ENCODE peak calls at places on chromosome 2, in seven cellular contexts. W is brain microvascular endothelial cell; C is upper lobe of left lung; N is breast epithelium; Q is CD4-positive, alpha-beta T cell; Y is lower lobe of right lung; G is vagina. V is an unnamed sample.

GRCh38 chr2:131041402-131042160 is 51.7 kb downstream of the FAM168B start:
- DNase-seq in Q (no peak), W (no peak), Y (peak), C (no peak), N (no peak), G (no peak), V (no peak)

GRCh38 chr2:57097855-57098254 is 914.1 kb downstream of the CCDC85A start:
- DNase-seq in G (no peak), W (no peak), Q (no peak), C (no peak), Y (no peak), N (no peak), V (no peak)

GRCh38 chr2:237490009-237490804 is 3.2 kb downstream of the MLPH start:
- DNase-seq in C (peak), Y (no peak), G (no peak), W (no peak), Q (no peak), N (no peak), V (no peak)

GRCh38 chr2:109382236-109382930 is 231.4 kb downstream of the SEPTIN10 start:
- DNase-seq in N (peak), G (no peak), Q (no peak), Y (no peak), W (no peak), C (peak), V (no peak)

GRCh38 chr2:163414121-163414520 is 321.7 kb downstream of the FIGN start:
- DNase-seq in Y (no peak), C (no peak), W (no peak), G (no peak), N (no peak), Q (no peak), V (no peak)

GRCh38 chr2:9135804-9136558 is 70.6 kb upstream of the ASAP2 start:
- DNase-seq in C (no peak), W (peak), Q (no peak), G (no peak), Y (no peak), N (no peak), V (no peak)

GRCh38 chr2:166239548-166239947 is 111.7 kb upstream of the SCN1A start:
- DNase-seq in W (peak), Q (no peak), G (no peak), Y (no peak), N (no peak), C (no peak), V (no peak)

GRCh38 chr2:8652774-8653426 is 29.0 kb upstream of the ID2 start:
- DNase-seq in W (no peak), Y (no peak), N (no peak), Q (no peak), G (no peak), C (no peak), V (no peak)

GRCh38 chr2:222715729-222716128 is 44.3 kb downstream of the MOGAT1 start:
- DNase-seq in Y (no peak), Q (no peak), W (no peak), N (no peak), G (no peak), C (no peak), V (no peak)

GRCh38 chr2:230358305-230358704 is 31.3 kb downstream of the SP140L start:
- DNase-seq in Q (no peak), Y (no peak), W (no peak), N (no peak), G (no peak), C (no peak), V (no peak)

GRCh38 chr2:54482725-54483124 is 26.6 kb downstream of the SPTBN1 start:
- DNase-seq in Q (no peak), W (peak), G (no peak), C (no peak), N (no peak), Y (no peak), V (no peak)

GRCh38 chr2:102185347-102185746 is 1.5 kb upstream of the IL1RL2 start:
- DNase-seq in Y (no peak), Q (no peak), W (peak), G (no peak), N (no peak), C (no peak), V (no peak)

GRCh38 chr2:241272722-241273551 is 42.5 kb downstream of the HDLBP start:
- DNase-seq in Q (peak), C (peak), G (peak), Y (peak), W (peak), N (no peak), V (peak)

GRCh38 chr2:118658581-118659248 is 188.7 kb downstream of the EN1 start:
- DNase-seq in C (no peak), Q (no peak), Y (no peak), G (no peak), N (no peak), W (no peak), V (no peak)

GRCh38 chr2:118665784-118666529 is 181.5 kb downstream of the EN1 start:
- DNase-seq in G (no peak), Y (no peak), N (no peak), W (peak), Q (no peak), C (no peak), V (no peak)

GRCh38 chr2:118657451-118657850 is 190.0 kb downstream of the EN1 start:
- DNase-seq in N (no peak), Q (no peak), Y (no peak), G (no peak), W (no peak), C (no peak), V (no peak)

GRCh38 chr2:118661184-118661583 is 186.3 kb downstream of the EN1 start:
- DNase-seq in C (no peak), N (no peak), Y (no peak), G (no peak), W (no peak), Q (no peak), V (no peak)
- TF ChIP-seq CTCF in C (no peak), N (no peak), Y (no peak), G (no peak), W (peak), Q (no peak), V (no peak)

GRCh38 chr2:232523682-232524597 is 2.0 kb upstream of the CHRND start:
- DNase-seq in G (no peak), N (no peak), Y (no peak), Q (no peak), W (no peak), C (no peak), V (no peak)
- TF ChIP-seq CTCF in G (no peak), N (no peak), Y (no peak), Q (no peak), W (peak), C (no peak), V (peak)

DNA sequence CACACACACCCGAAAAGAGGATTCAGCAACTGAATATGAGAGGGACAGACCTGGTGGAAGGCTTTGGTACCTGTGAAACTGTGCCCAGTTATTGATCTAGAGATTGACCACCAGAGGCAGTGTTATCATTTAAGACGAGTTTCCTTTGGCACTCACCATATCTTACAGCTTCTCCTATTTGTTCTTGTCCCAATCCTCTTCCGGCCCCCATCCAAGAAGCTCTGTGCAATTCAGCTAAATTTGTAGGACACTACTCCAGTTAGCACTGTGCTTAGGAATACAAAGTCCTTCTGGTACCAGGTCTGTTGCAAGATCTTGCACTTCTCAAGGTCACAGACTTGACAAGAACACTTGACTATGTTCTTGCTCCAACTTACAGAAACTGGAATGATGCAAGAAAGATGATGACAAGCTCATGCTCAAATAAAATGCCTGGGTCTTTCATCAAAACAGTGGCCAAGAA is 177.7 kb downstream of the TMEM247 start:
- DNase-seq in G (peak), W (no peak), Q (no peak), N (no peak), C (peak), Y (no peak), V (peak)
- TF ChIP-seq CTCF in G (peak), W (peak), Q (peak), N (peak), C (peak), Y (peak), V (peak)

GRCh38 chr2:112032615-112033457 is 22.2 kb upstream of the TMEM87B start:
- DNase-seq in C (peak), Q (no peak), Y (no peak), G (no peak), N (no peak), W (peak), V (no peak)
- TF ChIP-seq CTCF in C (no peak), Q (no peak), Y (no peak), G (no peak), N (no peak), W (peak), V (peak)

GRCh38 chr2:41695714-41696113 is 352.1 kb upstream of the PKDCC start:
- DNase-seq in C (no peak), N (no peak), Q (no peak), Y (no peak), W (no peak), G (no peak), V (no peak)
- TF ChIP-seq CTCF in C (no peak), N (no peak), Q (no peak), Y (no peak), W (peak), G (no peak), V (no peak)

DNA sequence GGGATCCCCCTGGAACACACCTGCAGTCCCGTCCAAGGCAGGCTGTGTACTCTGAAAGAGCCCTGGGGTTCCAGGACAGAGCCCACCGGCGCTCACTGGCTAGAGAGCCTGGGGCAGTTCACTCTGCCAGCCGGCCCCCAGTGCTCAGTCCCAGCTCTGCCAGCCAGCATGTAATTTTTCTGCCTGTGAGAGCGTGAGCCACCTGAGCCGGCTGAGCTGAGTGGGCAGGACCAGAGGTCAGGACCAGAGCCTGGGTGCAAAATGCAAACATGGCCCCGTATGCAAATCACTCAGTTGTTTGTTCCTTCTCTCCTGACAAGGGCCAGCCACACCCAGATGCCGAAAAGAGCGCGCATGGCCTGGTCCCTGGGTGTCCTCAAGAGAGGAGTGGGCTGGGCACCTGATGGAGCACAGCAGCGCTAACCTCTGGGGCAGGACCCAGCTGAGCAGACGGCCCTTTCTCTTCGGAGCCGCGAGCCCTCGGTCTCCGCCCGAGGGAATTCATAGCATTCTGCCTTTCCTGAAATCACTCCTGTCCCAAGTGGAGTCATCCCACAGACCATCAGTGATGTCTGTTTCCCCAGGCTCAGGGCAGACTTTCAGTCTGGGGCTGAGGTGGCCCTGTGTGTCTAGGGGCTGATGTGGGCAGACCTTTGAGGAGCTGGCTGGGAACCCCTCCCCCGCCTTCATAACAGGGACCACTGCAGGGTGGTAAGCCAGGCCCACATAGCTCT is 36.5 kb upstream of the PTMA start:
- DNase-seq in N (no peak), W (no peak), C (peak), Y (peak), G (peak), Q (no peak), V (peak)
- TF ChIP-seq CTCF in N (no peak), W (no peak), C (peak), Y (no peak), G (no peak), Q (no peak), V (no peak)

DNA sequence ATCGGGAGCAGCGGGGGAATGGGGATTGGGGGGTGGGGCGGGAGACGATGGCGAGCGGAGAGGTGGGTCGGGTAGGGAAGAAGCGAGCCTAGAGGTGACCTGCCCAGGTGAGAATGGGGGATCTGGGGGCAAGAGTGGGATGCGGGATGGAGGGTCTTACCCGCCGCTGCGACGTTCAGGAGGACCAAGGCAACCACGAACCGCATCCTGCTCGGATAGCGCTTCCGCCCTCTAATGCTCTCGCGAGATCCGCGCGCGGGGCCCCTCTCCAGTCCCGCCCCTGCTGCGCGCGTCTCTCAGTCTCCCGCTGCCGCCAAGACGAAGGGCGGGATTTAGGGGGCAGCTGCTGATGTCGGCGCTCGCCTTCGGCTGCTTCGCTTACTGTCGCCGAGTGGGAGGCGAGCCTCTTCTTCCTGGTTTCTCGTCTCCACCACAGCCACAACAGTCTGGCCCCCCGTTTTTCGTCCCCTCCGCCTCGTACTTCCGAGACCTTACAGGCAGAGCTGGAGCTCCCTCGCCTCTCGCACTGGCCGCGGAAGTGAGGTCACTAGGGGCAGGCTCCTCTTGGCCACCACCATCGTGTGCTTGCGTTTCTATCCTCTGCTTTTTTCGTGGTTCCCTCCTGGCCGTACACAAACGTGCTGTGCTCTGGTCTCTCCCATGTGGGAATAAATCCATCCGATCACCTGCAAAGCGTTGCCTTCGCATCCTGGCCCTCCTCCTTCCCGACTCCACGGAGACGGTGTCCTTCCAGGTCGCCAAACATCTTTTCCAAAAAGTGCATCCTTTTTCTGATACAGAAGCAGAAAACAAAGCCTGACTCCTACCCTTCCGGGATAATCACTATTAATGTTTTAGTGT is at the start of gene TGOLN2:
- DNase-seq in Q (peak), G (peak), Y (peak), C (peak), W (peak), N (peak), V (peak)
- TF ChIP-seq CTCF in Q (no peak), G (no peak), Y (no peak), C (no peak), W (peak), N (peak), V (no peak)

GRCh38 chr2:111194835-111195621 is 74.3 kb downstream of the BCL2L11 start:
- DNase-seq in Q (no peak), Y (no peak), N (no peak), W (peak), C (no peak), G (peak), V (peak)
- TF ChIP-seq CTCF in Q (no peak), Y (no peak), N (no peak), W (peak), C (no peak), G (no peak), V (no peak)